ENCODE peak calls at places on chromosomes 1 and 21, in six cellular contexts. One of them, this sample, is unnamed. For H3K27me3 and H3K36me3, the result is how much of the 10 kb centered on the place peaks cover.

GRCh38 chr1:33338495-33339211 is 17.8 kb upstream of the A3GALT2 start:
- DNase-seq in colonic mucosa: no peak
- DNase-seq in tibial nerve: peak
- DNase-seq in CD8-positive, alpha-beta memory T cell: no peak
- DNase-seq in IMR-90: peak
- DNase-seq in cardiac muscle cell: peak
- DNase-seq in this sample: peak

GRCh38 chr1:154803203-154803920 is 66.7 kb downstream of the KCNN3 start:
- DNase-seq in IMR-90: no peak
- DNase-seq in cardiac muscle cell: no peak
- DNase-seq in CD8-positive, alpha-beta memory T cell: no peak
- DNase-seq in colonic mucosa: no peak
- DNase-seq in tibial nerve: no peak
- DNase-seq in this sample: no peak

GRCh38 chr1:67201891-67202290 is 35.6 kb downstream of the IL23R start:
- DNase-seq in colonic mucosa: no peak
- DNase-seq in CD8-positive, alpha-beta memory T cell: no peak
- DNase-seq in tibial nerve: no peak
- DNase-seq in IMR-90: no peak
- DNase-seq in cardiac muscle cell: no peak
- DNase-seq in this sample: no peak

GRCh38 chr1:112904071-112904830 is 51.7 kb downstream of the SLC16A1 start:
- DNase-seq in tibial nerve: no peak
- DNase-seq in cardiac muscle cell: peak
- DNase-seq in colonic mucosa: no peak
- DNase-seq in CD8-positive, alpha-beta memory T cell: no peak
- DNase-seq in IMR-90: peak
- DNase-seq in this sample: no peak

GRCh38 chr1:12434686-12435085 is 183.3 kb downstream of the DHRS3 start:
- DNase-seq in colonic mucosa: no peak
- DNase-seq in tibial nerve: no peak
- DNase-seq in CD8-positive, alpha-beta memory T cell: no peak
- DNase-seq in IMR-90: no peak
- DNase-seq in cardiac muscle cell: peak
- DNase-seq in this sample: no peak

GRCh38 chr1:225882699-225883615 is 777 bp upstream of the TMEM63A start:
- DNase-seq in CD8-positive, alpha-beta memory T cell: no peak
- DNase-seq in IMR-90: peak
- DNase-seq in colonic mucosa: peak
- DNase-seq in tibial nerve: peak
- DNase-seq in cardiac muscle cell: peak
- DNase-seq in this sample: peak

GRCh38 chr1:15958788-15959187 is 17.1 kb downstream of the ZBTB17 start:
- DNase-seq in IMR-90: peak
- DNase-seq in cardiac muscle cell: no peak
- DNase-seq in colonic mucosa: no peak
- DNase-seq in tibial nerve: no peak
- DNase-seq in CD8-positive, alpha-beta memory T cell: no peak
- DNase-seq in this sample: no peak

GRCh38 chr1:106492876-106493275 is 563.6 kb upstream of the PRMT6 start:
- DNase-seq in cardiac muscle cell: no peak
- DNase-seq in tibial nerve: no peak
- DNase-seq in CD8-positive, alpha-beta memory T cell: no peak
- DNase-seq in IMR-90: no peak
- DNase-seq in colonic mucosa: no peak
- DNase-seq in this sample: no peak

GRCh38 chr1:65872258-65872657 is 79.6 kb downstream of the PDE4B start:
- DNase-seq in colonic mucosa: no peak
- DNase-seq in cardiac muscle cell: no peak
- DNase-seq in CD8-positive, alpha-beta memory T cell: no peak
- DNase-seq in tibial nerve: no peak
- DNase-seq in IMR-90: no peak
- DNase-seq in this sample: no peak

GRCh38 chr1:222276062-222276461 is 271.8 kb downstream of the HHIPL2 start:
- DNase-seq in colonic mucosa: no peak
- DNase-seq in IMR-90: no peak
- DNase-seq in tibial nerve: no peak
- DNase-seq in cardiac muscle cell: no peak
- DNase-seq in CD8-positive, alpha-beta memory T cell: no peak
- DNase-seq in this sample: no peak

GRCh38 chr21:42021751-42022430 is 11.7 kb upstream of the ZBTB21 start:
- DNase-seq in cardiac muscle cell: no peak
- DNase-seq in CD8-positive, alpha-beta memory T cell: no peak
- DNase-seq in tibial nerve: no peak
- DNase-seq in colonic mucosa: no peak
- DNase-seq in IMR-90: no peak
- DNase-seq in this sample: peak

GRCh38 chr21:42880352-42880751 is 1.0 kb upstream of the WDR4 start:
- DNase-seq in cardiac muscle cell: no peak
- DNase-seq in CD8-positive, alpha-beta memory T cell: no peak
- DNase-seq in IMR-90: no peak
- DNase-seq in tibial nerve: no peak
- DNase-seq in colonic mucosa: no peak
- DNase-seq in this sample: no peak

DNA sequence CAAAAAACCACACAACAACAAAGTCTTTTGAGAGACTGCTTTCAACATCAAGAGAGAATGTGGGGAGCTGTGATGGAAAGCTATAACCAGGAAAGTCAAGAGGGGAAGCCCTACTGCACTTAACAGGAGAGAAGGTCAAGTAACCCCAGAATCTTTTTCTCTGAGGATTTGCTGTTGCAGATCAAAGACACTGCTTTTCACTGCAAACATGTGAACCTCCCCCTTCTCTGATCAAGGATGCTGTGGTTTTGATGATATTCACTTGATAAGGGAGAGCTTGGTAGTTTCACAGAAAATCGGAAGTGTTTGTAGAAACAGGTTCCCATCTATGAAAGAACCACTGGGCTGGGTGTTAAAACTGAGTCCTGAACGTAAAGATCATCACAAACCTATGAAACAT is 4.8 kb downstream of the ETV3 start:
- DNase-seq in IMR-90: no peak
- DNase-seq in CD8-positive, alpha-beta memory T cell: no peak
- DNase-seq in cardiac muscle cell: no peak
- DNase-seq in tibial nerve: no peak
- DNase-seq in colonic mucosa: no peak
- DNase-seq in this sample: no peak
- H3K4me3 ChIP-seq in IMR-90: no peak
- H3K4me3 ChIP-seq in CD8-positive, alpha-beta memory T cell: peak
- H3K4me3 ChIP-seq in cardiac muscle cell: no peak
- H3K4me3 ChIP-seq in tibial nerve: no peak
- H3K4me3 ChIP-seq in colonic mucosa: no peak
- H3K4me3 ChIP-seq in this sample: no peak

DNA sequence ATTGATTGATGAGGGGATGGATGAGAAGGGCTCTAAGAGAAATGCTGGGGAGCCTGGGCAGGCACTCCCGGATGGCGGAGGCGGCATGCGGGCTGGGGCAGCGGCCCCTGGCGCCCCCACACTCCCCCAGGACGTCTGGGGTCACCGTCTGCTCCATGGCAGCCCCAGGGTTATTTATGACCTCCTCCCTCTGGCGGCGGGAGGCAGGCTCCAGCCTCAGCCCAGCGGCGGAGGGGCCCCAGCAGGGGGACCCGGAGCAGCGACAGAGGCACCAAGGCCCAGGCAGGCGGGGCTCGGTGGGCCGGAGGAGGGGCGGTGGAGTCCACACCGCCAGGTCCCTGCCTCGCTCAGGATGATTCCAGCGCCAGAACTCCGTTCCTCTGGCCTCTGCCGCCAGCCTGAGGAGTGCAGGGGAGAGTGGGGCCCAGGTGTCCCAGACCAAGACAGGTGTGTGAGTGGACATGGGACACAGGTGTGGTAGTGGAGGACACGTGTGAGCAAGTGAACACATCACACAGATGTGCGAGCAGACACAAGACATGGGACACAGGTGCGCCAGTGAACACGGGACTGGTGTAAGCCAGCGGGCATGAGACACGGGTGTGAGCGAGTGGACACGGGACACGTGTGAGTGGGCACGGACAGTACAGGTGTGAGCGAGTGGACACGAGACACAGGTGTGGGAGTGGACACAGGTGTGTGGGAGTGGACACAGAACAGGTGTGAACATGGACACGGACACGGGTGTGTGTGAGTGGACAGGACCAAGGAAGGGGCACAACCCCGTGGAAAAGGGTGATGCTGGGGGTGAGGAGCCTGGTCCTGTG is 2.5 kb upstream of the SAMD11 start:
- DNase-seq in tibial nerve: no peak
- DNase-seq in cardiac muscle cell: peak
- DNase-seq in IMR-90: peak
- DNase-seq in colonic mucosa: peak
- DNase-seq in CD8-positive, alpha-beta memory T cell: no peak
- DNase-seq in this sample: peak
- H3K27me3 ChIP-seq in tibial nerve: half or more
- H3K27me3 ChIP-seq in cardiac muscle cell: under half
- H3K27me3 ChIP-seq in IMR-90: under half
- H3K27me3 ChIP-seq in colonic mucosa: half or more
- H3K27me3 ChIP-seq in CD8-positive, alpha-beta memory T cell: under half
- H3K27me3 ChIP-seq in this sample: half or more

DNA sequence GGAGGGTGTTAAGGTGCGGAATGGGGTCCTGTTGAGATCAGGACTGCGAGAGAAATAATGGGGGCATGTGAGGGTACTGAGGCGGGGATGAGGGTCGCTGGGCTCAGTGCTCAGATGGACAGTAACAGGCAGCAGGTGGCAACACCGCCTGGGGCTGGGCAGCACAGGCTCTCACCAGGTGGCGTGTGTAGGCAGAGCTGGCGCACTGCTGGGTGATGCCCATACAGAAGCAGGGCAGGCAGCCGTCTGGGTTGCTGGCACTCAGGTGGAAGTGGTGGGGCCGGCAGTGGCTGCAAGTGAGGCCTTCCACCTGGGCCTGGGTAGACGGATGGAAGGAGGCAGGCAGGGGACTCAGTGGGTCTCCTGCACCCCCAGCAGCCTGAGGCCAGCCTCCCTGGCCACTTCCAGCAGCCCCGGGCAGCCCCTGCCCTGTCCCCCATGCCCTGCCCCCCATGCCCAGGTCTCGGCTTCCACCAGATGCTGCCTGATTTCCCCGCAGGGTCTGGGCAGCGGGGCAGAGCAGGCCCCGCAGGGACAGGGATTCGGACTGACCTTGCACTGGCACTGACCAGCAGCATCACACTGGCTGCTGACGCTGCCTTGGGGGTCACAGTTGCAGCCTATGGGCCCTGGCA is 60.5 kb downstream of the LDLRAD2 start:
- DNase-seq in cardiac muscle cell: no peak
- DNase-seq in colonic mucosa: no peak
- DNase-seq in IMR-90: no peak
- DNase-seq in tibial nerve: no peak
- DNase-seq in CD8-positive, alpha-beta memory T cell: no peak
- DNase-seq in this sample: no peak
- H3K36me3 ChIP-seq in cardiac muscle cell: under half
- H3K36me3 ChIP-seq in colonic mucosa: under half
- H3K36me3 ChIP-seq in IMR-90: half or more
- H3K36me3 ChIP-seq in tibial nerve: under half
- H3K36me3 ChIP-seq in CD8-positive, alpha-beta memory T cell: under half
- H3K36me3 ChIP-seq in this sample: under half

GRCh38 chr1:17358557-17358956 is 13.4 kb upstream of the PADI6 start:
- DNase-seq in colonic mucosa: no peak
- DNase-seq in IMR-90: no peak
- DNase-seq in tibial nerve: no peak
- DNase-seq in cardiac muscle cell: no peak
- DNase-seq in CD8-positive, alpha-beta memory T cell: no peak
- DNase-seq in this sample: no peak

GRCh38 chr1:17360272-17360956 is 11.6 kb upstream of the PADI6 start:
- DNase-seq in IMR-90: no peak
- DNase-seq in tibial nerve: no peak
- DNase-seq in CD8-positive, alpha-beta memory T cell: no peak
- DNase-seq in cardiac muscle cell: no peak
- DNase-seq in colonic mucosa: no peak
- DNase-seq in this sample: no peak

GRCh38 chr1:17359031-17359430 is 13.0 kb upstream of the PADI6 start:
- DNase-seq in IMR-90: no peak
- DNase-seq in cardiac muscle cell: no peak
- DNase-seq in colonic mucosa: no peak
- DNase-seq in tibial nerve: no peak
- DNase-seq in CD8-positive, alpha-beta memory T cell: no peak
- DNase-seq in this sample: peak

GRCh38 chr1:17356387-17356992 is 15.5 kb upstream of the PADI6 start:
- DNase-seq in cardiac muscle cell: no peak
- DNase-seq in colonic mucosa: no peak
- DNase-seq in CD8-positive, alpha-beta memory T cell: no peak
- DNase-seq in IMR-90: no peak
- DNase-seq in tibial nerve: no peak
- DNase-seq in this sample: no peak

DNA sequence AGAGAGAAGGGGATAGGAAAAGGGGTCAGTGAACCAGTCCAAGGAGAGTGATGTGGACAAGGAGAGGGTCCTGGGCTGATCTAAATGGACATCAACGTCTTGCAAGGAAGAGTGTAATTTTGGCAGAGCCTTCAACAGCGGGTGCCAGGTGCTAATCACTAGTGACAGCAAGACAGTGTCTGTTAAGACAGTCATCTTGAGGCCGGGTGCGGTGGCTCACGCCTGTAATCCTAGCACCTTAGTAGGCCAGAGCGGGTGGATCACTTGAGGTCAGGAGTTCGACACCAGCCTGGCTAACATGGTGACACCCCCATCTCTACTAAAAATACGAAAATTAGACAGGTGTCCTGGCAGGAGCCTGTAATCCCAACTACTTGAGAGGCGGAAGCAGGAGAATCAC is 12.2 kb upstream of the PADI6 start:
- DNase-seq in CD8-positive, alpha-beta memory T cell: no peak
- DNase-seq in cardiac muscle cell: no peak
- DNase-seq in tibial nerve: no peak
- DNase-seq in colonic mucosa: no peak
- DNase-seq in IMR-90: no peak
- DNase-seq in this sample: no peak
- H3K4me3 ChIP-seq in CD8-positive, alpha-beta memory T cell: no peak
- H3K4me3 ChIP-seq in cardiac muscle cell: no peak
- H3K4me3 ChIP-seq in tibial nerve: no peak
- H3K4me3 ChIP-seq in colonic mucosa: no peak
- H3K4me3 ChIP-seq in IMR-90: no peak
- H3K4me3 ChIP-seq in this sample: no peak